ENCODE peak calls at places on chromosomes 6 and 20, in nine cellular contexts. X, H, M, V, I, Y, R, J and L are unnamed samples.

GRCh38 chr20:32052090-32052791 is at the start of gene HCK:
- DNase-seq in X (no peak), H (no peak), M (peak; percentile 29), V (no peak), I (peak; percentile 21), Y (no peak), R (no peak), J (peak; percentile 28), L (no peak)

GRCh38 chr20:57503035-57503658 is 21.8 kb downstream of the CTCFL start:
- DNase-seq in X (no peak), H (no peak), M (no peak), V (no peak), I (no peak), Y (no peak), R (no peak), J (no peak), L (no peak)

GRCh38 chr6:44161997-44162338 is 3.3 kb downstream of the CAPN11 start:
- DNase-seq in X (no peak), H (no peak), M (no peak), V (no peak), I (no peak), Y (no peak), R (no peak), J (no peak), L (no peak)

GRCh38 chr6:168603234-168603633 is 162.2 kb downstream of the SMOC2 start:
- DNase-seq in X (no peak), H (no peak), M (no peak), V (no peak), I (no peak), Y (no peak), R (no peak), J (no peak), L (no peak)

GRCh38 chr20:61739832-61740118 is 325.9 kb downstream of the TAF4 start:
- DNase-seq in X (no peak), H (no peak), M (no peak), V (no peak), I (no peak), Y (no peak), R (no peak), J (no peak), L (no peak)

GRCh38 chr20:25296094-25297093 is 48.5 kb downstream of the PYGB start:
- DNase-seq in X (no peak), H (no peak), M (no peak), V (no peak), I (peak; percentile 40), Y (no peak), R (no peak), J (no peak), L (no peak)

GRCh38 chr6:126268087-126268486 is 71.8 kb upstream of the CENPW start:
- DNase-seq in X (no peak), H (no peak), M (no peak), V (no peak), I (peak; percentile 7), Y (no peak), R (no peak), J (no peak), L (no peak)

GRCh38 chr20:41011551-41012067 is 17.0 kb upstream of the TOP1 start:
- DNase-seq in X (no peak), H (no peak), M (no peak), V (no peak), I (no peak), Y (no peak), R (no peak), J (no peak), L (no peak)

GRCh38 chr20:23268792-23269354 is 81.7 kb upstream of the NXT1 start:
- DNase-seq in X (no peak), H (no peak), M (no peak), V (no peak), I (no peak), Y (no peak), R (no peak), J (no peak), L (no peak)

GRCh38 chr6:19895866-19896579 is 58.9 kb downstream of the ID4 start:
- DNase-seq in X (no peak), H (no peak), M (no peak), V (no peak), I (no peak), Y (no peak), R (no peak), J (no peak), L (no peak)

GRCh38 chr20:38805958-38806854 is 709 bp downstream of the PPP1R16B start:
- DNase-seq in X (no peak), H (no peak), M (no peak), V (peak; percentile 31), I (peak; percentile 9), Y (peak; percentile 28), R (no peak), J (no peak), L (no peak)

GRCh38 chr6:133568970-133569889 is 319.7 kb upstream of the TCF21 start:
- DNase-seq in X (peak; percentile 58), H (no peak), M (no peak), V (no peak), I (peak; percentile 65), Y (no peak), R (no peak), J (peak; percentile 16), L (peak; percentile 74)

GRCh38 chr20:51138576-51138975 is 115.7 kb upstream of the KCNG1 start:
- DNase-seq in X (no peak), H (no peak), M (no peak), V (no peak), I (no peak), Y (no peak), R (no peak), J (no peak), L (no peak)

GRCh38 chr6:158008894-158009891 is 27.5 kb downstream of the SYNJ2 start:
- DNase-seq in X (no peak), H (no peak), M (no peak), V (peak; percentile 17), I (no peak), Y (peak; percentile 58), R (peak; percentile 47), J (peak; percentile 57), L (no peak)

GRCh38 chr20:18749528-18749927 is 64.1 kb upstream of the SCP2D1 start:
- DNase-seq in X (no peak), H (no peak), M (no peak), V (no peak), I (no peak), Y (no peak), R (no peak), J (no peak), L (no peak)

GRCh38 chr6:138491020-138491419 is 8.3 kb downstream of the NHSL1 start:
- DNase-seq in X (no peak), H (no peak), M (no peak), V (no peak), I (no peak), Y (no peak), R (no peak), J (no peak), L (no peak)

GRCh38 chr6:24547243-24547642 is 52.5 kb downstream of the ALDH5A1 start:
- DNase-seq in X (no peak), H (no peak), M (no peak), V (peak; percentile 17), I (peak; percentile 58), Y (no peak), R (no peak), J (no peak), L (no peak)
- TF ChIP-seq CTCF in X (no peak), H (no peak), M (no peak), V (no peak), I (no peak), Y (no peak), R (no peak), J (no peak), L (no peak)

DNA sequence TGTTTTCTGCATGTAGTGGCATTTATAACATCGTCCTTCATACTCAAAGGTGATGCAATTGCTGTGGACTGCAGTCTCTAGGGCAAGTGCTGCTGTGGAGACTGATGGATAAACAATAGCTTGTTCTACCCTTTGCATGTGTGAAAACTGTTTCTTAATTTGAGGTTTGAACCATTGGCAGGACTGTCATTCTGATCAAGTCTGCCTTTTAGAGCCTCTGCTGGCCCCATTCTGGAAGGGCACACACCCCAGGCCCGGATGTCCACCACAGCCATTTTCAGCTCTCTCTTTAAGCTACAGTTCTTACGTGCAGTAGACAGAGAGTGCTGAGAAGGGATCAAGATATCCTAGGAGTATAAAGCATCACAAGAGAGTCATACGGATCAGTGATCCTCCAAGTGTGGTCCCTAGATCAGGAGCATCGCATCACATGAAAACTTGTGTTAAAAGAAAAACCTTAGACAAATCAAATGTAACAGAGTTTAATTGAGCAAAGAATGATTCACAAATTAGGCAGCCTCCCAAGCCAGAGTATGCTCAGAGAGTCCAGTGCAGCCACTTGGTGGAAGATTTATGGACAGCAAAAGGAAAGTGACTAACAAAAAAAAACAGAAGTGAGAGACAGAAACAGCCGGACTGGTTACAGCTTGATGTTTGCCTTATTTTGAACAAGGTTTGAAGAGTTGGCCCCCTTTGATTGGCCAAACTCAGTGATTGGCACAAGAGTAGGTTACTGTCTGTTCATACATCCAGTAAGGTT is 52.0 kb downstream of the FRK start:
- DNase-seq in X (no peak), H (peak; percentile 16), M (no peak), V (no peak), I (no peak), Y (peak; percentile 36), R (no peak), J (no peak), L (no peak)
- H3K27ac ChIP-seq in X (peak overlapping the region; percentile 33), H (peak overlapping the region; percentile 83), M (no peak overlapping the region), V (no peak overlapping the region), I (peak overlapping the region; percentile 1), Y (peak overlapping the region; percentile 23), R (no peak overlapping the region), J (no peak overlapping the region), L (peak overlapping the region; percentile 85)

GRCh38 chr6:4608361-4609115 is 167.7 kb upstream of the CDYL start:
- DNase-seq in X (no peak), H (no peak), M (no peak), V (no peak), I (no peak), Y (no peak), R (no peak), J (peak; percentile 60), L (no peak)

GRCh38 chr6:4607026-4607704 is 169.0 kb upstream of the CDYL start:
- DNase-seq in X (peak; percentile 29), H (no peak), M (no peak), V (no peak), I (no peak), Y (peak; percentile 54), R (no peak), J (peak; percentile 31), L (no peak)

GRCh38 chr6:4606016-4606415 is 170.2 kb upstream of the CDYL start:
- DNase-seq in X (no peak), H (no peak), M (no peak), V (no peak), I (no peak), Y (no peak), R (no peak), J (no peak), L (no peak)

GRCh38 chr6:4606681-4607025 is 169.6 kb upstream of the CDYL start:
- DNase-seq in X (no peak), H (no peak), M (no peak), V (no peak), I (no peak), Y (no peak), R (no peak), J (no peak), L (no peak)

GRCh38 chr6:4607793-4608192 is 168.4 kb upstream of the CDYL start:
- DNase-seq in X (no peak), H (no peak), M (no peak), V (no peak), I (peak; percentile 15), Y (no peak), R (no peak), J (no peak), L (no peak)
- H3K4me3 ChIP-seq in X (no peak overlapping the region), H (peak overlapping the region; percentile 61), M (no peak overlapping the region), V (no peak overlapping the region), I (no peak overlapping the region), Y (no peak overlapping the region), R (no peak overlapping the region), J (peak overlapping the region; percentile 2), L (no peak overlapping the region)

GRCh38 chr6:83518946-83519489 is 6.7 kb downstream of the PRSS35 start:
- DNase-seq in X (no peak), H (no peak), M (no peak), V (no peak), I (no peak), Y (no peak), R (no peak), J (no peak), L (no peak)
- TF ChIP-seq CTCF in X (peak; percentile 57), H (peak; percentile 40), M (no peak), V (no peak), I (peak; percentile 50), Y (peak; percentile 28), R (peak; percentile 32), J (no peak), L (no peak)